ENCODE peak calls at places on chromosomes 13 and 19, in eight cellular contexts. One of them, this sample, is unnamed.
A peak's percentile ranks its signal among the peaks of the same experiment; 100 is the strongest.

GRCh38 chr19:9917322-9917721 is 19.0 kb downstream of the OLFM2 start:
- DNase-seq in fibroblast of mammary gland: peak; percentile 60
- DNase-seq in pancreas: peak; percentile 30
- DNase-seq in left lung: no peak
- DNase-seq in CD8-positive, alpha-beta memory T cell: no peak
- DNase-seq in A549: peak; percentile 61
- DNase-seq in heart right ventricle: no peak
- DNase-seq in astrocyte of the spinal cord: peak; percentile 24
- DNase-seq in this sample: no peak

GRCh38 chr13:27826379-27827353 is 34.4 kb downstream of the GSX1 start:
- DNase-seq in fibroblast of mammary gland: peak; percentile 83
- DNase-seq in pancreas: peak; percentile 88
- DNase-seq in left lung: peak; percentile 77
- DNase-seq in CD8-positive, alpha-beta memory T cell: peak; percentile 53
- DNase-seq in A549: peak; percentile 86
- DNase-seq in heart right ventricle: peak; percentile 74
- DNase-seq in astrocyte of the spinal cord: peak; percentile 88
- DNase-seq in this sample: peak; percentile 96

GRCh38 chr13:52001120-52001731 is 10.0 kb downstream of the ATP7B start:
- DNase-seq in fibroblast of mammary gland: peak; percentile 59
- DNase-seq in pancreas: no peak
- DNase-seq in left lung: no peak
- DNase-seq in CD8-positive, alpha-beta memory T cell: peak; percentile 33
- DNase-seq in A549: peak; percentile 40
- DNase-seq in heart right ventricle: no peak
- DNase-seq in astrocyte of the spinal cord: peak; percentile 54
- DNase-seq in this sample: no peak

GRCh38 chr13:71417205-71417604 is 449.8 kb downstream of the DACH1 start:
- DNase-seq in fibroblast of mammary gland: no peak
- DNase-seq in pancreas: no peak
- DNase-seq in left lung: no peak
- DNase-seq in CD8-positive, alpha-beta memory T cell: no peak
- DNase-seq in A549: no peak
- DNase-seq in heart right ventricle: no peak
- DNase-seq in astrocyte of the spinal cord: peak; percentile 30
- DNase-seq in this sample: no peak

GRCh38 chr13:29937836-29938235 is 87.4 kb upstream of the UBL3 start:
- DNase-seq in fibroblast of mammary gland: no peak
- DNase-seq in pancreas: no peak
- DNase-seq in left lung: no peak
- DNase-seq in CD8-positive, alpha-beta memory T cell: peak; percentile 24
- DNase-seq in A549: no peak
- DNase-seq in heart right ventricle: no peak
- DNase-seq in astrocyte of the spinal cord: no peak
- DNase-seq in this sample: no peak

GRCh38 chr13:43291289-43292055 is 268.1 kb downstream of the DNAJC15 start:
- DNase-seq in fibroblast of mammary gland: no peak
- DNase-seq in pancreas: no peak
- DNase-seq in left lung: no peak
- DNase-seq in CD8-positive, alpha-beta memory T cell: no peak
- DNase-seq in A549: no peak
- DNase-seq in heart right ventricle: no peak
- DNase-seq in astrocyte of the spinal cord: no peak
- DNase-seq in this sample: no peak

GRCh38 chr13:23898101-23898500 is 799 bp upstream of the C1QTNF9B start:
- DNase-seq in fibroblast of mammary gland: peak; percentile 57
- DNase-seq in pancreas: no peak
- DNase-seq in left lung: peak; percentile 46
- DNase-seq in CD8-positive, alpha-beta memory T cell: no peak
- DNase-seq in A549: no peak
- DNase-seq in heart right ventricle: no peak
- DNase-seq in astrocyte of the spinal cord: no peak
- DNase-seq in this sample: no peak

GRCh38 chr13:50668044-50668443 is 175.4 kb downstream of the DLEU7 start:
- DNase-seq in fibroblast of mammary gland: no peak
- DNase-seq in pancreas: no peak
- DNase-seq in left lung: no peak
- DNase-seq in CD8-positive, alpha-beta memory T cell: no peak
- DNase-seq in A549: no peak
- DNase-seq in heart right ventricle: no peak
- DNase-seq in astrocyte of the spinal cord: no peak
- DNase-seq in this sample: no peak

GRCh38 chr19:2933490-2933910 is 11.3 kb downstream of the ZNF77 start:
- DNase-seq in fibroblast of mammary gland: no peak
- DNase-seq in pancreas: no peak
- DNase-seq in left lung: no peak
- DNase-seq in CD8-positive, alpha-beta memory T cell: no peak
- DNase-seq in A549: peak; percentile 26
- DNase-seq in heart right ventricle: no peak
- DNase-seq in astrocyte of the spinal cord: no peak
- DNase-seq in this sample: peak; percentile 25

GRCh38 chr19:12574036-12574435 is 22.8 kb upstream of the ZNF564 start:
- DNase-seq in fibroblast of mammary gland: no peak
- DNase-seq in pancreas: no peak
- DNase-seq in left lung: no peak
- DNase-seq in CD8-positive, alpha-beta memory T cell: peak; percentile 20
- DNase-seq in A549: no peak
- DNase-seq in heart right ventricle: no peak
- DNase-seq in astrocyte of the spinal cord: no peak
- DNase-seq in this sample: no peak

GRCh38 chr19:20612711-20613316 is 47.2 kb upstream of the ZNF737 start:
- DNase-seq in fibroblast of mammary gland: no peak
- DNase-seq in pancreas: no peak
- DNase-seq in left lung: no peak
- DNase-seq in CD8-positive, alpha-beta memory T cell: no peak
- DNase-seq in A549: no peak
- DNase-seq in heart right ventricle: no peak
- DNase-seq in astrocyte of the spinal cord: no peak
- DNase-seq in this sample: no peak

GRCh38 chr13:50587122-50587521 is 256.4 kb downstream of the DLEU7 start:
- DNase-seq in fibroblast of mammary gland: no peak
- DNase-seq in pancreas: no peak
- DNase-seq in left lung: no peak
- DNase-seq in CD8-positive, alpha-beta memory T cell: no peak
- DNase-seq in A549: no peak
- DNase-seq in heart right ventricle: no peak
- DNase-seq in astrocyte of the spinal cord: no peak
- DNase-seq in this sample: no peak

GRCh38 chr13:111187879-111188643 is 73.0 kb downstream of the ARHGEF7 start:
- DNase-seq in fibroblast of mammary gland: peak; percentile 52
- DNase-seq in pancreas: no peak
- DNase-seq in left lung: no peak
- DNase-seq in CD8-positive, alpha-beta memory T cell: no peak
- DNase-seq in A549: no peak
- DNase-seq in heart right ventricle: no peak
- DNase-seq in astrocyte of the spinal cord: peak; percentile 64
- DNase-seq in this sample: no peak

GRCh38 chr13:74979703-74980102 is 502.3 kb downstream of the TBC1D4 start:
- DNase-seq in fibroblast of mammary gland: no peak
- DNase-seq in pancreas: no peak
- DNase-seq in left lung: no peak
- DNase-seq in CD8-positive, alpha-beta memory T cell: no peak
- DNase-seq in A549: no peak
- DNase-seq in heart right ventricle: no peak
- DNase-seq in astrocyte of the spinal cord: no peak
- DNase-seq in this sample: no peak

GRCh38 chr19:2166741-2167738 is 3.3 kb downstream of the DOT1L start:
- DNase-seq in fibroblast of mammary gland: peak; percentile 85
- DNase-seq in pancreas: peak; percentile 82
- DNase-seq in left lung: peak; percentile 88
- DNase-seq in CD8-positive, alpha-beta memory T cell: no peak
- DNase-seq in A549: peak; percentile 59
- DNase-seq in heart right ventricle: peak; percentile 88
- DNase-seq in astrocyte of the spinal cord: peak; percentile 62
- DNase-seq in this sample: no peak

GRCh38 chr19:30360378-30361106 is 11.6 kb upstream of the ZNF536 start:
- DNase-seq in fibroblast of mammary gland: no peak
- DNase-seq in pancreas: no peak
- DNase-seq in left lung: no peak
- DNase-seq in CD8-positive, alpha-beta memory T cell: no peak
- DNase-seq in A549: no peak
- DNase-seq in heart right ventricle: no peak
- DNase-seq in astrocyte of the spinal cord: no peak
- DNase-seq in this sample: no peak

GRCh38 chr13:50071399-50071798 is 56.2 kb downstream of the KCNRG start:
- DNase-seq in fibroblast of mammary gland: no peak
- DNase-seq in pancreas: no peak
- DNase-seq in left lung: no peak
- DNase-seq in CD8-positive, alpha-beta memory T cell: no peak
- DNase-seq in A549: no peak
- DNase-seq in heart right ventricle: no peak
- DNase-seq in astrocyte of the spinal cord: peak; percentile 42
- DNase-seq in this sample: no peak

GRCh38 chr13:21973437-21974125 is 302.7 kb downstream of the FGF9 start:
- DNase-seq in fibroblast of mammary gland: no peak
- DNase-seq in pancreas: no peak
- DNase-seq in left lung: no peak
- DNase-seq in CD8-positive, alpha-beta memory T cell: no peak
- DNase-seq in A549: no peak
- DNase-seq in heart right ventricle: no peak
- DNase-seq in astrocyte of the spinal cord: no peak
- DNase-seq in this sample: no peak

GRCh38 chr13:46168818-46169217 is 13.2 kb downstream of the LCP1 start:
- DNase-seq in fibroblast of mammary gland: no peak
- DNase-seq in pancreas: no peak
- DNase-seq in left lung: no peak
- DNase-seq in CD8-positive, alpha-beta memory T cell: no peak
- DNase-seq in A549: no peak
- DNase-seq in heart right ventricle: no peak
- DNase-seq in astrocyte of the spinal cord: no peak
- DNase-seq in this sample: no peak

GRCh38 chr13:74978596-74978995 is 503.4 kb downstream of the TBC1D4 start:
- DNase-seq in fibroblast of mammary gland: no peak
- DNase-seq in pancreas: no peak
- DNase-seq in left lung: no peak
- DNase-seq in CD8-positive, alpha-beta memory T cell: no peak
- DNase-seq in A549: no peak
- DNase-seq in heart right ventricle: no peak
- DNase-seq in astrocyte of the spinal cord: no peak
- DNase-seq in this sample: no peak

GRCh38 chr19:19627716-19628498 is at the start of gene LPAR2:
- DNase-seq in fibroblast of mammary gland: no peak
- DNase-seq in pancreas: peak; percentile 72
- DNase-seq in left lung: peak; percentile 63
- DNase-seq in CD8-positive, alpha-beta memory T cell: peak; percentile 85
- DNase-seq in A549: no peak
- DNase-seq in heart right ventricle: no peak
- DNase-seq in astrocyte of the spinal cord: no peak
- DNase-seq in this sample: no peak

GRCh38 chr19:13881231-13881691 is 4.3 kb downstream of the NANOS3 start:
- DNase-seq in fibroblast of mammary gland: no peak
- DNase-seq in pancreas: no peak
- DNase-seq in left lung: no peak
- DNase-seq in CD8-positive, alpha-beta memory T cell: peak; percentile 22
- DNase-seq in A549: no peak
- DNase-seq in heart right ventricle: no peak
- DNase-seq in astrocyte of the spinal cord: peak; percentile 45
- DNase-seq in this sample: no peak
- H3K4me3 ChIP-seq in fibroblast of mammary gland: no peak overlapping the region
- H3K4me3 ChIP-seq in pancreas: no peak overlapping the region
- H3K4me3 ChIP-seq in left lung: no peak overlapping the region
- H3K4me3 ChIP-seq in CD8-positive, alpha-beta memory T cell: peak overlapping the region; percentile 52
- H3K4me3 ChIP-seq in A549: no peak overlapping the region
- H3K4me3 ChIP-seq in heart right ventricle: no peak overlapping the region
- H3K4me3 ChIP-seq in astrocyte of the spinal cord: no peak overlapping the region
- H3K4me3 ChIP-seq in this sample: no peak overlapping the region

GRCh38 chr19:1017115-1017905 is 3.6 kb downstream of the TMEM259 start:
- DNase-seq in fibroblast of mammary gland: no peak
- DNase-seq in pancreas: peak; percentile 67
- DNase-seq in left lung: no peak
- DNase-seq in CD8-positive, alpha-beta memory T cell: no peak
- DNase-seq in A549: no peak
- DNase-seq in heart right ventricle: no peak
- DNase-seq in astrocyte of the spinal cord: no peak
- DNase-seq in this sample: no peak
- H3K4me3 ChIP-seq in fibroblast of mammary gland: no peak overlapping the region
- H3K4me3 ChIP-seq in pancreas: no peak overlapping the region
- H3K4me3 ChIP-seq in left lung: no peak overlapping the region
- H3K4me3 ChIP-seq in CD8-positive, alpha-beta memory T cell: no peak overlapping the region
- H3K4me3 ChIP-seq in A549: no peak overlapping the region
- H3K4me3 ChIP-seq in heart right ventricle: peak overlapping the region; percentile 25
- H3K4me3 ChIP-seq in astrocyte of the spinal cord: no peak overlapping the region
- H3K4me3 ChIP-seq in this sample: peak overlapping the region; percentile 21

GRCh38 chr13:41006296-41006695 is 12.8 kb downstream of the ELF1 start:
- DNase-seq in fibroblast of mammary gland: no peak
- DNase-seq in pancreas: no peak
- DNase-seq in left lung: no peak
- DNase-seq in CD8-positive, alpha-beta memory T cell: no peak
- DNase-seq in A549: no peak
- DNase-seq in heart right ventricle: no peak
- DNase-seq in astrocyte of the spinal cord: no peak
- DNase-seq in this sample: no peak

GRCh38 chr13:41005709-41006108 is 13.4 kb downstream of the ELF1 start:
- DNase-seq in fibroblast of mammary gland: no peak
- DNase-seq in pancreas: no peak
- DNase-seq in left lung: no peak
- DNase-seq in CD8-positive, alpha-beta memory T cell: no peak
- DNase-seq in A549: no peak
- DNase-seq in heart right ventricle: no peak
- DNase-seq in astrocyte of the spinal cord: no peak
- DNase-seq in this sample: no peak

GRCh38 chr13:41004875-41005693 is 14.0 kb downstream of the ELF1 start:
- DNase-seq in fibroblast of mammary gland: no peak
- DNase-seq in pancreas: no peak
- DNase-seq in left lung: no peak
- DNase-seq in CD8-positive, alpha-beta memory T cell: peak; percentile 67
- DNase-seq in A549: no peak
- DNase-seq in heart right ventricle: no peak
- DNase-seq in astrocyte of the spinal cord: no peak
- DNase-seq in this sample: no peak

GRCh38 chr13:40996433-40997095 is 22.6 kb downstream of the ELF1 start:
- DNase-seq in fibroblast of mammary gland: no peak
- DNase-seq in pancreas: no peak
- DNase-seq in left lung: no peak
- DNase-seq in CD8-positive, alpha-beta memory T cell: no peak
- DNase-seq in A549: no peak
- DNase-seq in heart right ventricle: no peak
- DNase-seq in astrocyte of the spinal cord: no peak
- DNase-seq in this sample: no peak

DNA sequence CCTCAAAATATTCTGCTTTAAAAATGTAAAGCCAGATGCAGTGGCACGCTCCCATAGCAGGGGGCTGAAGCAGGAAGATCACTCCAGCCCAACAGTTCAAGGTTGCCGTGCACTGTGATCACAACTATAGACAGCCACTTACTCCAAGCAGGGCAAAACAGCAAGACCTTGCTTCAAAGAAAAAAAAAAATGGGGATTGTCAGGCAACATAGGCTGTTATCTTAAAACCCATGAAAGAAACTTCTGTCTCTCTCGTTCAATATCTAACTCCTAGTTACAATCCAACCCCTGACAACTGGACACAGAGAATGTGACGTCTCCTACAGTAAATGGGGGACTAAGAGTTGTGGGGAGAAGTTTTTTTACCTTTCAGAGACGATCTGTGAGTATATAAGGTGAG is 17.4 kb downstream of the ELF1 start:
- DNase-seq in fibroblast of mammary gland: no peak
- DNase-seq in pancreas: no peak
- DNase-seq in left lung: no peak
- DNase-seq in CD8-positive, alpha-beta memory T cell: no peak
- DNase-seq in A549: no peak
- DNase-seq in heart right ventricle: no peak
- DNase-seq in astrocyte of the spinal cord: no peak
- DNase-seq in this sample: no peak
- H3K4me3 ChIP-seq in fibroblast of mammary gland: no peak overlapping the region
- H3K4me3 ChIP-seq in pancreas: no peak overlapping the region
- H3K4me3 ChIP-seq in left lung: no peak overlapping the region
- H3K4me3 ChIP-seq in CD8-positive, alpha-beta memory T cell: no peak overlapping the region
- H3K4me3 ChIP-seq in A549: no peak overlapping the region
- H3K4me3 ChIP-seq in heart right ventricle: no peak overlapping the region
- H3K4me3 ChIP-seq in astrocyte of the spinal cord: no peak overlapping the region
- H3K4me3 ChIP-seq in this sample: no peak overlapping the region

GRCh38 chr19:23060016-23060415 is 56.8 kb upstream of the ZNF730 start:
- DNase-seq in fibroblast of mammary gland: no peak
- DNase-seq in pancreas: no peak
- DNase-seq in left lung: no peak
- DNase-seq in CD8-positive, alpha-beta memory T cell: no peak
- DNase-seq in A549: no peak
- DNase-seq in heart right ventricle: no peak
- DNase-seq in astrocyte of the spinal cord: no peak
- DNase-seq in this sample: no peak
- H3K4me3 ChIP-seq in fibroblast of mammary gland: no peak overlapping the region
- H3K4me3 ChIP-seq in pancreas: no peak overlapping the region
- H3K4me3 ChIP-seq in left lung: no peak overlapping the region
- H3K4me3 ChIP-seq in CD8-positive, alpha-beta memory T cell: no peak overlapping the region
- H3K4me3 ChIP-seq in A549: no peak overlapping the region
- H3K4me3 ChIP-seq in heart right ventricle: no peak overlapping the region
- H3K4me3 ChIP-seq in astrocyte of the spinal cord: no peak overlapping the region
- H3K4me3 ChIP-seq in this sample: no peak overlapping the region

This sample was measured in vagina.